ENCODE peak calls at places on chromosome 5, in five cellular contexts. R is fibroblast of mammary gland; N is fibroblast of lung; P is CD8-positive, alpha-beta T cell; V is fibroblast of villous mesenchyme. Z is an unnamed sample.
A peak's percentile ranks its signal among the peaks of the same experiment; 100 is the strongest.

GRCh38 chr5:139655727-139656271 is 7.7 kb downstream of the CXXC5 start:
- DNase-seq in V (peak; percentile 87), N (peak; percentile 72), P (no peak), R (peak; percentile 29), Z (no peak)

GRCh38 chr5:60092671-60093422 is 199.3 kb upstream of the PDE4D start:
- DNase-seq in V (peak; percentile 7), P (no peak), N (peak; percentile 89), R (peak; percentile 60), Z (peak; percentile 93)

GRCh38 chr5:57937025-57937424 is 454.4 kb upstream of the ACTBL2 start:
- DNase-seq in V (peak; percentile 11), P (no peak), R (peak; percentile 67), N (peak; percentile 47), Z (no peak)

GRCh38 chr5:59124983-59125960 is 542.4 kb downstream of the RAB3C start:
- DNase-seq in V (peak; percentile 23), R (no peak), P (no peak), N (no peak), Z (no peak)

GRCh38 chr5:15794117-15794985 is 294.4 kb downstream of the FBXL7 start:
- DNase-seq in R (peak; percentile 34), P (no peak), V (peak; percentile 15), N (peak; percentile 23), Z (no peak)

GRCh38 chr5:150303660-150304411 is 1.1 kb upstream of the ARSI start:
- DNase-seq in R (peak; percentile 42), N (no peak), V (peak; percentile 93), P (no peak), Z (no peak)

GRCh38 chr5:127019928-127020327 is 10.4 kb downstream of the MARCHF3 start:
- DNase-seq in V (no peak), N (no peak), R (no peak), P (no peak), Z (no peak)

GRCh38 chr5:100758780-100759179 is 144.3 kb downstream of the ST8SIA4 start:
- DNase-seq in N (no peak), R (no peak), P (no peak), V (no peak), Z (peak; percentile 32)

GRCh38 chr5:125870271-125870670 is 552.9 kb upstream of the GRAMD2B start:
- DNase-seq in R (peak; percentile 89), V (peak; percentile 33), N (peak; percentile 58), P (no peak), Z (no peak)

GRCh38 chr5:172597755-172598155 is 43.3 kb upstream of the NEURL1B start:
- DNase-seq in N (no peak), V (no peak), P (no peak), R (no peak), Z (no peak)

GRCh38 chr5:400282-401215 is 42.4 kb upstream of the EXOC3 start:
- DNase-seq in R (peak; percentile 73), P (no peak), N (peak; percentile 38), V (peak; percentile 29), Z (peak; percentile 55)

GRCh38 chr5:170173227-170173626 is 59.6 kb upstream of the C5orf58 start:
- DNase-seq in V (no peak), N (peak; percentile 58), R (peak; percentile 17), P (no peak), Z (peak; percentile 86)

GRCh38 chr5:133980652-133981051 is 12.2 kb upstream of the C5orf15 start:
- DNase-seq in R (no peak), P (no peak), N (no peak), V (no peak), Z (no peak)

GRCh38 chr5:38931731-38932130 is 85.9 kb downstream of the OSMR start:
- DNase-seq in R (peak; percentile 19), V (no peak), P (no peak), N (peak; percentile 39), Z (no peak)

GRCh38 chr5:122154910-122155309 is 25.6 kb downstream of the ZNF474 start:
- DNase-seq in V (peak; percentile 90), R (peak; percentile 89), N (peak; percentile 95), P (no peak), Z (no peak)

GRCh38 chr5:113806250-113806649 is 292.8 kb downstream of the YTHDC2 start:
- DNase-seq in P (no peak), R (peak; percentile 17), V (peak; percentile 5), N (peak; percentile 75), Z (peak; percentile 15)

GRCh38 chr5:151315998-151316597 is 12.5 kb upstream of the SLC36A3 start:
- DNase-seq in R (peak; percentile 64), P (peak; percentile 17), V (peak; percentile 64), N (peak; percentile 45), Z (peak; percentile 93)

GRCh38 chr5:178350361-178351220 is 118.0 kb upstream of the PHYKPL start:
- DNase-seq in N (no peak), R (no peak), V (no peak), P (no peak), Z (no peak)

GRCh38 chr5:179233909-179234562 is 111.2 kb downstream of the ADAMTS2 start:
- DNase-seq in R (no peak), V (no peak), N (no peak), P (no peak), Z (no peak)

GRCh38 chr5:107893642-107894041 is 222.9 kb upstream of the EFNA5 start:
- DNase-seq in N (peak; percentile 85), P (no peak), R (peak; percentile 75), V (peak; percentile 46), Z (no peak)

GRCh38 chr5:74434124-74434899 is 206.2 kb downstream of the ENC1 start:
- DNase-seq in N (no peak), R (peak; percentile 5), P (no peak), V (no peak), Z (no peak)

GRCh38 chr5:73066466-73066865 is 53.9 kb upstream of the TMEM171 start:
- DNase-seq in R (peak; percentile 77), V (peak; percentile 2), P (no peak), N (peak; percentile 86), Z (no peak)

GRCh38 chr5:149061341-149061740 is 1.5 kb downstream of the SH3TC2 start:
- DNase-seq in R (no peak), V (peak; percentile 35), P (no peak), N (no peak), Z (no peak)

GRCh38 chr5:151676719-151677118 is 10.0 kb downstream of the SPARC start:
- DNase-seq in R (no peak), P (no peak), N (peak; percentile 66), V (peak; percentile 15), Z (no peak)

GRCh38 chr5:112649882-112650281 is 87.8 kb upstream of the APC start:
- DNase-seq in V (no peak), R (no peak), N (no peak), P (no peak), Z (peak; percentile 93)

GRCh38 chr5:173537228-173537627 is 79.2 kb downstream of the BOD1 start:
- DNase-seq in V (no peak), P (no peak), R (no peak), N (no peak), Z (no peak)

GRCh38 chr5:9483251-9483650 is 62.6 kb downstream of the SEMA5A start:
- DNase-seq in N (peak; percentile 63), V (peak; percentile 37), R (no peak), P (no peak), Z (peak; percentile 19)

GRCh38 chr5:29796018-29796417 is 1397.5 kb upstream of the CDH6 start:
- DNase-seq in P (no peak), N (no peak), R (no peak), V (no peak), Z (no peak)

GRCh38 chr5:72497823-72498222 is 9.4 kb downstream of the ZNF366 start:
- DNase-seq in V (peak; percentile 32), N (no peak), R (no peak), P (no peak), Z (no peak)

GRCh38 chr5:148970228-148970627 is 92.6 kb downstream of the SH3TC2 start:
- DNase-seq in N (no peak), V (no peak), R (no peak), P (no peak), Z (peak; percentile 84)

GRCh38 chr5:43601454-43602260 is 1.3 kb upstream of the NNT start:
- DNase-seq in P (no peak), V (peak; percentile 64), R (peak; percentile 67), N (peak; percentile 58), Z (peak; percentile 42)

GRCh38 chr5:124453221-124454032 is 293.0 kb downstream of the ZNF608 start:
- DNase-seq in V (peak; percentile 44), R (peak; percentile 79), P (no peak), N (peak; percentile 93), Z (peak; percentile 65)

GRCh38 chr5:102911973-102912372 is 156.9 kb downstream of the PAM start:
- DNase-seq in V (peak; percentile 35), R (peak; percentile 78), P (no peak), N (peak; percentile 84), Z (peak; percentile 92)

GRCh38 chr5:58739051-58739450 is 156.2 kb downstream of the RAB3C start:
- DNase-seq in R (no peak), N (no peak), P (no peak), V (no peak), Z (no peak)

GRCh38 chr5:161411156-161411555 is 135.4 kb downstream of the GABRB2 start:
- DNase-seq in R (peak; percentile 10), P (no peak), N (no peak), V (no peak), Z (no peak)

GRCh38 chr5:141951341-141951781 is 6.6 kb downstream of the PCDH12 start:
- DNase-seq in P (no peak), R (no peak), N (no peak), V (no peak), Z (peak; percentile 13)
- TF ChIP-seq CTCF in P (peak; percentile 49), R (peak; percentile 29), N (peak; percentile 21), V (peak; percentile 58), Z (peak; percentile 42)

GRCh38 chr5:154133591-154133990 is 56.9 kb upstream of the GALNT10 start:
- DNase-seq in P (no peak), N (no peak), V (no peak), R (no peak), Z (no peak)
- TF ChIP-seq CTCF in P (no peak), N (no peak), V (no peak), R (no peak), Z (no peak)

DNA sequence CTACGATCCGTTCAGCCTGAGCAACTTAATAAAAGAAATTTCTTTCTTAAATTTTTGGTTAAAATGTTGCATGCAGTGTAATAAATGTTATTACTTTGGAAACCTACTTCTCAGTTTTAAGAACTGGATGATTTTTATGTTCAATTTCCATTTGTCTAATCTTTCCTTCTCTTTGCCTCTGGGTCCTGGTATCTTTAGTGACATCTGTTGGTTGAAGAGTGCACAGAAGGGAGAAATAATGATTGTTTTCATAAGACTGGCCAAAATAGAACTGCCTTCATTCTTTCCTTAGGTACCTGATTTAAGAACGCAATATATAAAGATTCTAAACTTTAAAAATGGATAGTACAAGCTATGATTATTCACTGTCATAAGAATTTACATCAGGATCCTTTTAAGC is 83.0 kb upstream of the TLX3 start:
- DNase-seq in R (peak; percentile 1), P (no peak), V (peak; percentile 8), N (no peak), Z (peak; percentile 28)
- TF ChIP-seq CTCF in R (peak; percentile 34), P (no peak), V (peak; percentile 30), N (no peak), Z (peak; percentile 64)

GRCh38 chr5:154461531-154461930 is 15.7 kb downstream of the SAP30L start:
- DNase-seq in N (no peak), P (no peak), V (peak; percentile 44), R (peak; percentile 61), Z (peak; percentile 19)

GRCh38 chr5:154466671-154467070 is 11.4 kb downstream of the HAND1 start:
- DNase-seq in N (peak; percentile 40), R (no peak), V (no peak), P (no peak), Z (no peak)

GRCh38 chr5:154466147-154466546 is 11.9 kb downstream of the HAND1 start:
- DNase-seq in N (no peak), V (no peak), P (no peak), R (no peak), Z (no peak)

GRCh38 chr5:154465169-154465568 is 12.9 kb downstream of the HAND1 start:
- DNase-seq in R (peak; percentile 88), N (peak; percentile 31), P (no peak), V (peak; percentile 74), Z (peak; percentile 18)

GRCh38 chr5:154464435-154464834 is 13.6 kb downstream of the HAND1 start:
- DNase-seq in N (no peak), R (no peak), V (no peak), P (no peak), Z (no peak)
- TF ChIP-seq CTCF in N (no peak), R (no peak), V (no peak), P (no peak), Z (no peak)

Z was measured in PC-3.